ENCODE peak calls at places on chromosomes 5 and 9, in five cellular contexts. X, Z, H, F and S are unnamed samples.

GRCh38 chr9:21830589-21830988 is 28.2 kb downstream of the MTAP start:
- DNase-seq in X (peak), Z (no peak), H (no peak), F (no peak), S (no peak)

GRCh38 chr5:133696782-133697507 is 84.6 kb upstream of the FSTL4 start:
- DNase-seq in X (no peak), Z (no peak), H (no peak), F (no peak), S (no peak)

GRCh38 chr5:969421-969839 is 39.2 kb upstream of the NKD2 start:
- DNase-seq in X (no peak), Z (no peak), H (no peak), F (no peak), S (peak)

GRCh38 chr9:90916147-90916734 is 114.6 kb downstream of the SYK start:
- DNase-seq in X (no peak), Z (no peak), H (no peak), F (no peak), S (no peak)

GRCh38 chr5:90844931-90845330 is 286.3 kb downstream of the ADGRV1 start:
- DNase-seq in X (no peak), Z (no peak), H (no peak), F (no peak), S (no peak)

GRCh38 chr5:52800394-52801213 is 12.9 kb downstream of the ITGA1 start:
- DNase-seq in X (peak), Z (peak), H (no peak), F (no peak), S (peak)

GRCh38 chr9:132410642-132411041 is 631 bp downstream of the CFAP77 start:
- DNase-seq in X (no peak), Z (no peak), H (no peak), F (no peak), S (no peak)

GRCh38 chr5:31131381-31131811 is 62.1 kb upstream of the CDH6 start:
- DNase-seq in X (no peak), Z (no peak), H (no peak), F (no peak), S (no peak)

GRCh38 chr5:52041843-52042242 is 658.6 kb downstream of the ISL1 start:
- DNase-seq in X (no peak), Z (no peak), H (no peak), F (no peak), S (no peak)

GRCh38 chr5:7324919-7325318 is 71.0 kb upstream of the ADCY2 start:
- DNase-seq in X (no peak), Z (no peak), H (no peak), F (no peak), S (no peak)

GRCh38 chr5:78420548-78420947 is 60.1 kb downstream of the SCAMP1 start:
- DNase-seq in X (no peak), Z (no peak), H (no peak), F (no peak), S (no peak)

DNA sequence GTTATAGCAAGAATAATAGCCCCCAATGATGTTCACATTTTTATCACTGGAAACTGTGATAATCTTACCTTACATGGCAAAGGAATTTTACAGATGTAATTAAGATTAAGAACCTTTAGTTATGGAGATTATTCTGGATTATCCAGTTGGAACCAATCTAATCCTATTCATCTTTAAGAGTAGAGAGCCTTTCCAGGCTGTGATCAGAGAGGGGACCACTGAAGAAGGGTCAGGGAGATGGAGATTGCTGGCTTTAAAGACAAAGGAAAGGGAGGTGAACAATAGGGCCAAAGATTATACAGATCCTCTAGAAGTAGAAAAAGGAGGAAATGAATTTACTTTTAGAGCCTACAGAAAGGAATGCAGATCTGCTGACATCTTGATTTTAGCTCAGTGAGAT is 253.5 kb upstream of the GRIN3A start:
- DNase-seq in X (no peak), Z (no peak), H (no peak), F (no peak), S (no peak)
- TF ChIP-seq MAX in X (no peak), Z (no peak), H (no peak), F (no peak), S (no peak)

GRCh38 chr9:136190237-136190601 is 14.7 kb downstream of the LHX3 start:
- DNase-seq in X (no peak), Z (no peak), H (no peak), F (no peak), S (no peak)
- TF ChIP-seq MAX in X (no peak), Z (no peak), H (no peak), F (no peak), S (no peak)

DNA sequence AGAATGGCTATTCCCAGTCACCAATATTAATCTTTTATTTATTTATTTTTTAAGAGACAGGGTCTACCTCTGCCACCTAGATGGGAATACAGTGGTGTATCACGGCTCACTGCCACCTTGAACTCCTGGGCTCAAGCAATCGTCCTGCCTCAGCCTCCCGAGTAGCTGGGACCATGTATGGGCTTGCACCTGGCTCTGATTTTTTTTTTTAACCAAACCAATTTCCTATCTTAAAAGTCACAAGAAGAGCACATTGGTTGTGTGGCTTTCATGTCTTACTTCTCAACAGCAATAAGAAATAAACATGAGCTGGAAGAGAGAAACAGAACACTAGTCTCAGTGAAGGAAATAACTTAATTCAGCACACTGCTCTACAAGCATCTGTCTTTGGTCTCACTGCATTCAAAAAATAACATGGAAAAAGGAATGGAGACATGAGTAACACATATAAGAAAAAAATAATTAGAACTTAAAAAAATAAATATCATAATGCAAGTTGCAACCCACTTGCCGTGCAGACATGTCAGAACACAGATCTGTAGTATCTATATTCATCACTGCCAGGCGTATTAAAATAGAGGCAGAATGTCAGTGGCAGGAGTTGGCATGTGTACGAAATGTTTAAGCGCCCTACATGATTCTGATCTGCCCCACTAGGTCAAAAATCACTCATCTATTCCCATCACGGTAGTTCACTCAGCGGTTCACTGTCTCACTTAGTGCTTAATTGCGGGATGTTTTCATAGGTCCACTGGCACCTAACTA is 66.4 kb downstream of the EFNA5 start:
- DNase-seq in X (no peak), Z (no peak), H (no peak), F (no peak), S (no peak)
- TF ChIP-seq MAX in X (no peak), Z (no peak), H (no peak), F (no peak), S (no peak)

DNA sequence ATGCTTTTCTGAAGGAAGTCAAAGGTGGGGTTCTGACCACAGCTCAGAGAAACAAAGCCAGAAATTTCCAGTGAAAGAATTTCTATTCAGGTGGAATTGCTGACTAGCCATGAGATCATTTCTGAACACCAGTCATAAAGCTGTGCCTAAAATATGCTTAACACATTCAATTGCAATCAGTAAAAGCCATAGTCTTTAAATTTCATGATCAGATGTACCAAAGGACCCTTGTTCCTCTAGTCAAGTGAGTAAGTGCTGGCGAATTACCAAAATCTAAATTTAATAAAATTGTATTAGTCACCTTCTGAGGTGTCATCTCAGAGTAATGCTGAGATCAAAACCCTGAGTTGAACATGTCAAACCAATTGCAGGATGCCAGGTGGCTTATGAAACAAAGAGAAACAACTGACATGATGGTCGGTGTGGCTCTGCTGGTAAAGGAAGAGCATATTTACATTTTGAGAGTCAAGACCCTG is 334.2 kb upstream of the CCNH start:
- DNase-seq in X (no peak), Z (no peak), H (no peak), F (peak), S (no peak)
- TF ChIP-seq MAX in X (no peak), Z (no peak), H (no peak), F (peak), S (no peak)